ENCODE peak calls at places on chromosomes 11 and 22, in four cellular contexts. D, L, O and A are unnamed samples.

GRCh38 chr11:118176400-118177134 is at the start of gene SCN2B:
- DNase-seq in L (no peak), O (no peak), D (no peak), A (no peak)

GRCh38 chr11:2077061-2077802 is 62.0 kb downstream of the IGF2 start:
- DNase-seq in L (no peak), D (peak), O (no peak), A (no peak)

GRCh38 chr11:126188332-126189108 is 22.9 kb downstream of the RPUSD4 start:
- DNase-seq in D (no peak), L (no peak), O (no peak), A (peak)

GRCh38 chr11:129611661-129612566 is 203.7 kb upstream of the TMEM45B start:
- DNase-seq in D (no peak), O (no peak), L (no peak), A (peak)

GRCh38 chr11:55658031-55658573 is 3.9 kb upstream of the OR4C6 start:
- DNase-seq in D (no peak), L (no peak), O (peak), A (peak)

GRCh38 chr22:35883028-35883620 is 145.5 kb downstream of the RBFOX2 start:
- DNase-seq in L (no peak), O (no peak), D (peak), A (peak)

GRCh38 chr11:17224727-17225126 is 16.9 kb upstream of the PIK3C2A start:
- DNase-seq in D (peak), L (no peak), O (no peak), A (no peak)

GRCh38 chr11:17333799-17334586 is 17.6 kb upstream of the NCR3LG1 start:
- DNase-seq in D (no peak), O (no peak), L (no peak), A (no peak)

GRCh38 chr11:115145316-115145715 is 358.9 kb downstream of the CADM1 start:
- DNase-seq in L (no peak), O (no peak), D (no peak), A (no peak)

GRCh38 chr11:2428322-2428795 is 16.0 kb downstream of the TRPM5 start:
- DNase-seq in D (peak), L (peak), O (peak), A (peak)

GRCh38 chr11:19071255-19071654 is 10.7 kb upstream of the MRGPRX2 start:
- DNase-seq in L (no peak), O (peak), D (peak), A (peak)

GRCh38 chr11:1235615-1236315 is 12.9 kb downstream of the MUC5B start:
- DNase-seq in O (no peak), L (no peak), D (no peak), A (no peak)

GRCh38 chr11:1104411-1105182 is 29.9 kb downstream of the MUC2 start:
- DNase-seq in O (no peak), D (no peak), L (no peak), A (no peak)

GRCh38 chr11:20762980-20763379 is 93.6 kb downstream of the NELL1 start:
- DNase-seq in O (no peak), L (no peak), D (no peak), A (no peak)

GRCh38 chr11:102727890-102728289 is 3.1 kb upstream of the MMP8 start:
- DNase-seq in L (no peak), D (peak), O (no peak), A (no peak)

GRCh38 chr11:131064373-131064991 is 148.2 kb upstream of the SNX19 start:
- DNase-seq in L (no peak), O (peak), D (peak), A (peak)

GRCh38 chr11:32893947-32894827 is 1.6 kb downstream of the QSER1 start:
- DNase-seq in L (no peak), D (peak), O (peak), A (peak)

GRCh38 chr11:111707039-111707690 is 59.0 kb downstream of the PPP2R1B start:
- DNase-seq in O (peak), D (peak), L (no peak), A (no peak)

GRCh38 chr11:34603129-34604001 is 17.5 kb upstream of the EHF start:
- DNase-seq in O (no peak), L (no peak), D (no peak), A (no peak)

GRCh38 chr11:84763931-84764330 is 863.2 kb downstream of the DLG2 start:
- DNase-seq in L (no peak), D (no peak), O (no peak), A (no peak)

GRCh38 chr22:44382461-44383038 is 69.8 kb upstream of the SHISAL1 start:
- DNase-seq in D (no peak), L (no peak), O (no peak), A (no peak)

GRCh38 chr22:33785283-33785991 is 134.8 kb downstream of the LARGE1 start:
- DNase-seq in O (no peak), D (peak), L (no peak), A (peak)

GRCh38 chr22:17907731-17908051 is 116.7 kb downstream of the MICAL3 start:
- DNase-seq in O (no peak), D (no peak), L (no peak), A (no peak)

GRCh38 chr22:17911887-17912286 is 112.5 kb downstream of the MICAL3 start:
- DNase-seq in D (no peak), O (no peak), L (no peak), A (no peak)

GRCh38 chr22:17911312-17911705 is 113.1 kb downstream of the MICAL3 start:
- DNase-seq in O (no peak), D (no peak), L (no peak), A (no peak)

GRCh38 chr22:17912942-17913704 is 111.2 kb downstream of the MICAL3 start:
- DNase-seq in D (no peak), O (no peak), L (no peak), A (no peak)

GRCh38 chr22:17910561-17911311 is 113.6 kb downstream of the MICAL3 start:
- DNase-seq in O (no peak), D (peak), L (no peak), A (no peak)
- TF ChIP-seq CTCF in O (peak), D (peak), L (no peak), A (peak)

GRCh38 chr22:20231499-20232236 is 36.5 kb downstream of the RTN4R start:
- DNase-seq in D (no peak), L (no peak), O (no peak), A (no peak)
- TF ChIP-seq CTCF in D (no peak), L (no peak), O (no peak), A (no peak)

DNA sequence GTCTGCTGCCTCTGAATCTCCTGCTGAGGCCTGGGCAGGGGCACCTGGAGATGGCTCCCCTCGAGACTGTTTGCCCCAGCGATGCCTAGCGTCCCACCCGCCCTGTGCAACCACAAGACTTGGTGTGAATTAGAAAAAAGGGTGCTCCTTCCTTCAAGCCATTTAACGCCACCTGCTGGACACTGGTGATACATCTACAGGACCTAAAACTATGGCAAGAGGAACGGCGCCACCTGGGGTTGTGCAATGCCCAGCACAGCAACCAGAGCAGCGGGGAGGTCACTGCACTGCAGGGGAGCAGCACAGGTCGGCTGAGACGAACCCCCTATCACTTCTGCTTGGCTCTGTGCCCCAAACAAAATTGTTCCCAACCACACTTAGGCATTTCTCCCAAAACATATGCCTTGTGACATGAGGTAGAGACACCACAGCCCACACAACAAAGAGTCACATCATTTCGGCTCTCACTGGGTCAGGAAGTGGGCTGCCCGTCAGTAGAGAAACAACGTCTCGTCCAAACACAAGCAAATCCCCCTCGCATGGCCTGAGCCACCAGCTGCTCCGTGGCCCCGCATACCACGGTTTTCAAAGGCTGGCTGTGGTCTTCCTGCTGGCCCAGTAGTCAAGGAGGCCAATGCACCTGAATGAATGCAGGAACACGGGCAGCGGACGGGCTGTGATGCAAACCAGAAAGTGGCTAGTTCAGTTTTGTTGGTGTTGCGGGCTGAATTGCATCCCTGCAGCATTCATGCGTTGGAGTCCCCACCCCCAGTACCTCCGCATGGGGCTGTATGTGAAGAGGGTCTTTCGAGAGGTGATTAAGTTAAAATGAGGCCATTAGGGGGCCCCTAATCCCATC is 171.9 kb downstream of the SHANK2 start:
- DNase-seq in D (peak), O (peak), L (peak), A (peak)
- TF ChIP-seq CTCF in D (peak), O (peak), L (peak), A (peak)

DNA sequence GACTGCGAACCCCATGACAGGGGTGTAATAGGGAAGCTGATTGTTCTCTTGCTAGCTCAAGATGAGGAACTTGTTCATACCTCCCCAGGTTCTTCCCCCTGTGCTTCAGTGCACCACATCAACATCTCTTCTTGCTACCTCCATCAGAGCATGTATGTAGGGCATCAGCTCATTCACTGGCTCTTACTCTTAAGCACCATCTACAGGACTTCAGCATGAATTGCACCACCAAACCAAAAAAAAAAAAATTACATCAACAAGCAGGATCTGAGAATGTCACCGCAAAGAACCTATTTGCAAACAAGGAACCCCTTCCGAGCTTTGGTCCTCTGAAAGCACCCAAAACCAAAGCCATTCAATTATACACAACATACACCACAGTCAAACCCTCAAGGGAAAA is 2226.5 kb upstream of the RAG2 start:
- DNase-seq in L (no peak), D (peak), O (peak), A (peak)
- TF ChIP-seq CTCF in L (no peak), D (peak), O (no peak), A (no peak)

DNA sequence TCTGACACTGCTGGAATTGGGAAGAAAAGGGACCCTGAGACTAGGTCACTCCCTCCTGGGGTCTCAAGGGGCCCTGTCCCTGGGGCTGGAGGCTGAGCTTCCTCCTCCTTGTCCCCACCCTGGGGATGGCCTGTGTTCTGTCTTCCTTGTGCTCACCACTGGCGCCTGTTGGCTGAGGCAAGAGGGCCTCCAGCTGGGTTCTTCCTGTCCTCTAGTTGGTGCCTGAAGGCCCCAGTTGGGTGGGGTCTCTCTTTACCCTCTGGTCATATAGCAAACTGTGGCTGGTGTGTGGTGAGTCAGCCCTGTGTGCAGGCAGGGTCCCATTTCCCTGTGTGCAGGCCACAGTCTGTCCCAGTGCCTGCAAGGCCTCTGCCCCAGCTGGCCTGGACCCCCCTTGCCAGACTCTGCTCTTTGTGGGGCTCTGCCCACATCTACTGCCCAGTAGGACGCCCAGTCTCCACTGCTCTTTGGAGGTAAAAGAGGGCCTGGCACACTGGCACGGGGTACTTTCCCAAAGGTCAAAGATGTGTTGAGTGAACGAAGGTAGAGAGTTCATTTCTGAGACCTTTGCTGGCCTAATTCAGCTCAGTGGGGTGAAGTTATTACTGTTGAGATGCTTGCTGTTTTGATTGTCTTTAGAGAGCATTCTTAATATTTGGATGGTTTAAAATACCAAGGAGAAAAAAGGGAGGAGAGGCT is 55.1 kb upstream of the CLDN5 start:
- DNase-seq in O (no peak), L (no peak), D (no peak), A (no peak)
- TF ChIP-seq CTCF in O (no peak), L (no peak), D (no peak), A (no peak)

GRCh38 chr11:67545280-67545679 is 22.0 kb upstream of the CABP2 start:
- DNase-seq in O (no peak), L (no peak), D (no peak), A (no peak)
- TF ChIP-seq CTCF in O (peak), L (no peak), D (no peak), A (no peak)

GRCh38 chr11:14041565-14041964 is 79.0 kb downstream of the SPON1 start:
- DNase-seq in L (no peak), O (peak), D (no peak), A (no peak)

GRCh38 chr11:14042686-14043440 is 80.3 kb downstream of the SPON1 start:
- DNase-seq in O (no peak), L (no peak), D (no peak), A (no peak)

GRCh38 chr11:14045417-14045816 is 82.9 kb downstream of the SPON1 start:
- DNase-seq in O (no peak), L (no peak), D (no peak), A (no peak)

GRCh38 chr11:14036495-14036894 is 74.0 kb downstream of the SPON1 start:
- DNase-seq in O (no peak), L (no peak), D (no peak), A (no peak)

GRCh38 chr11:14041040-14041439 is 78.5 kb downstream of the SPON1 start:
- DNase-seq in O (peak), D (no peak), L (no peak), A (no peak)
- TF ChIP-seq CTCF in O (peak), D (peak), L (no peak), A (no peak)

DNA sequence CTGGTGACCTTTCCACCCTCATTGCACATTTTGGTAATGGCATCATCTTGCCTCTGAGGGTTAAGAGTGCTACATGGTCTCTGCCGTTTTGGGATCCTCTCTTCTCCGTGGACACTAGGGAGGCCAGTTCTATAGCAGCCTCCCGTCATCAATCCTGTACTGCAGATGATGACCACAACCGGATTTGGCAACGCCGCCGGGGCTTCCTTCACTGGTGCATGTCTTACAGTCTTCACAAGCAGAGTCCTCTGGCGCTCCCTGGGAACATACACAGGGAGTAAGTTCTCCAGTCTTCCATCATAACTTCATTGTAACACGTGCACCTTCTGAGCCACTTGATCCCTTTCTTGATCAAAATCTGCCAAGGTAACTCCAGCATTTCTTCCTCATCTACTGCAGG is 69.0 kb upstream of the SLC22A12 start:
- DNase-seq in O (no peak), L (no peak), D (no peak), A (no peak)
- TF ChIP-seq CTCF in O (no peak), L (no peak), D (no peak), A (no peak)